ENCODE peak calls at places on chromosomes 3 and 15, in six cellular contexts. One of them, this sample, is unnamed.

GRCh38 chr3:42505849-42506410 is 3.5 kb downstream of the VIPR1 start:
- DNase-seq in epithelial cell of esophagus: no peak
- DNase-seq in HTR-8/SVneo: no peak
- DNase-seq in GM04504: no peak
- DNase-seq in NCI-H774: no peak
- DNase-seq in MCF 10A: no peak
- DNase-seq in this sample: no peak

GRCh38 chr3:69090021-69090420 is 5.3 kb downstream of the ARL6IP5 start:
- DNase-seq in epithelial cell of esophagus: peak
- DNase-seq in HTR-8/SVneo: no peak
- DNase-seq in GM04504: peak
- DNase-seq in NCI-H774: no peak
- DNase-seq in MCF 10A: peak
- DNase-seq in this sample: peak

GRCh38 chr15:81092559-81092902 is 41.5 kb upstream of the CFAP161 start:
- DNase-seq in epithelial cell of esophagus: no peak
- DNase-seq in HTR-8/SVneo: no peak
- DNase-seq in GM04504: no peak
- DNase-seq in NCI-H774: no peak
- DNase-seq in MCF 10A: no peak
- DNase-seq in this sample: no peak

GRCh38 chr3:53941174-53941573 is 49.5 kb upstream of the SELENOK start:
- DNase-seq in epithelial cell of esophagus: peak
- DNase-seq in HTR-8/SVneo: no peak
- DNase-seq in GM04504: peak
- DNase-seq in NCI-H774: no peak
- DNase-seq in MCF 10A: peak
- DNase-seq in this sample: no peak

GRCh38 chr15:77496710-77497107 is 76.0 kb downstream of the HMG20A start:
- DNase-seq in epithelial cell of esophagus: peak
- DNase-seq in HTR-8/SVneo: peak
- DNase-seq in GM04504: peak
- DNase-seq in NCI-H774: peak
- DNase-seq in MCF 10A: peak
- DNase-seq in this sample: no peak

GRCh38 chr3:126414406-126414805 is 19.7 kb downstream of the CFAP100 start:
- DNase-seq in epithelial cell of esophagus: no peak
- DNase-seq in HTR-8/SVneo: no peak
- DNase-seq in GM04504: no peak
- DNase-seq in NCI-H774: no peak
- DNase-seq in MCF 10A: no peak
- DNase-seq in this sample: no peak

GRCh38 chr3:42733501-42734262 is 31.1 kb upstream of the HHATL start:
- DNase-seq in epithelial cell of esophagus: no peak
- DNase-seq in HTR-8/SVneo: no peak
- DNase-seq in GM04504: no peak
- DNase-seq in NCI-H774: no peak
- DNase-seq in MCF 10A: no peak
- DNase-seq in this sample: no peak

GRCh38 chr3:120114981-120115380 is 20.7 kb upstream of the GSK3B start:
- DNase-seq in epithelial cell of esophagus: peak
- DNase-seq in HTR-8/SVneo: no peak
- DNase-seq in GM04504: no peak
- DNase-seq in NCI-H774: no peak
- DNase-seq in MCF 10A: no peak
- DNase-seq in this sample: no peak

GRCh38 chr15:45884289-45884688 is 249.5 kb downstream of the SQOR start:
- DNase-seq in epithelial cell of esophagus: no peak
- DNase-seq in HTR-8/SVneo: no peak
- DNase-seq in GM04504: no peak
- DNase-seq in NCI-H774: no peak
- DNase-seq in MCF 10A: no peak
- DNase-seq in this sample: no peak

GRCh38 chr3:5563537-5564277 is 376.2 kb downstream of the EDEM1 start:
- DNase-seq in epithelial cell of esophagus: no peak
- DNase-seq in HTR-8/SVneo: no peak
- DNase-seq in GM04504: no peak
- DNase-seq in NCI-H774: no peak
- DNase-seq in MCF 10A: peak
- DNase-seq in this sample: no peak

GRCh38 chr15:80265021-80265420 is 13.0 kb upstream of the CTXND1 start:
- DNase-seq in epithelial cell of esophagus: peak
- DNase-seq in HTR-8/SVneo: no peak
- DNase-seq in GM04504: no peak
- DNase-seq in NCI-H774: no peak
- DNase-seq in MCF 10A: no peak
- DNase-seq in this sample: no peak

GRCh38 chr3:135565481-135565880 is 400.0 kb upstream of the PPP2R3A start:
- DNase-seq in epithelial cell of esophagus: no peak
- DNase-seq in HTR-8/SVneo: no peak
- DNase-seq in GM04504: peak
- DNase-seq in NCI-H774: no peak
- DNase-seq in MCF 10A: no peak
- DNase-seq in this sample: no peak

GRCh38 chr15:73752817-73753214 is 335 bp downstream of the INSYN1 start:
- DNase-seq in epithelial cell of esophagus: no peak
- DNase-seq in HTR-8/SVneo: no peak
- DNase-seq in GM04504: no peak
- DNase-seq in NCI-H774: no peak
- DNase-seq in MCF 10A: no peak
- DNase-seq in this sample: no peak

GRCh38 chr3:57661404-57661803 is 31.5 kb downstream of the DENND6A start:
- DNase-seq in epithelial cell of esophagus: no peak
- DNase-seq in HTR-8/SVneo: no peak
- DNase-seq in GM04504: no peak
- DNase-seq in NCI-H774: no peak
- DNase-seq in MCF 10A: no peak
- DNase-seq in this sample: no peak

GRCh38 chr15:53576841-53577240 is 182.6 kb downstream of the WDR72 start:
- DNase-seq in epithelial cell of esophagus: no peak
- DNase-seq in HTR-8/SVneo: no peak
- DNase-seq in GM04504: no peak
- DNase-seq in NCI-H774: no peak
- DNase-seq in MCF 10A: no peak
- DNase-seq in this sample: no peak

GRCh38 chr15:62119224-62119925 is 45.7 kb downstream of the C2CD4B start:
- DNase-seq in epithelial cell of esophagus: peak
- DNase-seq in HTR-8/SVneo: peak
- DNase-seq in GM04504: peak
- DNase-seq in NCI-H774: peak
- DNase-seq in MCF 10A: peak
- DNase-seq in this sample: peak

GRCh38 chr3:108493862-108494261 is 16.5 kb downstream of the MYH15 start:
- DNase-seq in epithelial cell of esophagus: peak
- DNase-seq in HTR-8/SVneo: peak
- DNase-seq in GM04504: no peak
- DNase-seq in NCI-H774: no peak
- DNase-seq in MCF 10A: peak
- DNase-seq in this sample: no peak